ENCODE peak calls at places on chromosome 20, in nine cellular contexts. U is heart right ventricle, W is stomach, H is kidney, T is suprapubic skin, F is HCT116, D is colonic mucosa, X is right atrium auricular region, V is endodermal cell. Q is an unnamed sample.
A peak's percentile ranks its signal among the peaks of the same experiment; 100 is the strongest.

GRCh38 chr20:64188682-64189529 is 24.7 kb downstream of the MYT1 start:
- DNase-seq in U (no peak), W (no peak), H (no peak), T (no peak), F (peak; percentile 2), D (peak; percentile 24), X (no peak), V (peak; percentile 59), Q (no peak)

GRCh38 chr20:8515810-8516435 is 383.9 kb downstream of the PLCB1 start:
- DNase-seq in U (no peak), W (no peak), H (no peak), T (no peak), F (no peak), D (no peak), X (no peak), V (no peak), Q (no peak)

GRCh38 chr20:10637062-10637559 is 36.7 kb downstream of the JAG1 start:
- DNase-seq in U (no peak), W (no peak), H (peak; percentile 71), T (no peak), F (no peak), D (no peak), X (no peak), V (no peak), Q (peak; percentile 42)

GRCh38 chr20:59403261-59403961 is 103.0 kb downstream of the EDN3 start:
- DNase-seq in U (peak; percentile 52), W (peak; percentile 53), H (no peak), T (no peak), F (no peak), D (peak; percentile 62), X (no peak), V (peak; percentile 94), Q (peak; percentile 38)

GRCh38 chr20:2807019-2807418 is 6.6 kb upstream of the CPXM1 start:
- DNase-seq in U (no peak), W (no peak), H (no peak), T (peak; percentile 65), F (no peak), D (no peak), X (no peak), V (no peak), Q (no peak)

GRCh38 chr20:47502271-47502730 is 614 bp downstream of the NCOA3 start:
- DNase-seq in U (no peak), W (no peak), H (peak; percentile 78), T (no peak), F (no peak), D (peak; percentile 50), X (no peak), V (peak; percentile 66), Q (no peak)

GRCh38 chr20:54526801-54527200 is 51.4 kb downstream of the DOK5 start:
- DNase-seq in U (no peak), W (no peak), H (no peak), T (no peak), F (no peak), D (no peak), X (no peak), V (no peak), Q (no peak)

GRCh38 chr20:32577023-32577422 is 8.1 kb downstream of the NOL4L start:
- DNase-seq in U (no peak), W (no peak), H (peak; percentile 45), T (no peak), F (no peak), D (no peak), X (no peak), V (peak; percentile 68), Q (no peak)

GRCh38 chr20:44696315-44696714 is 18.9 kb upstream of the CCN5 start:
- DNase-seq in U (no peak), W (no peak), H (no peak), T (no peak), F (no peak), D (no peak), X (no peak), V (peak; percentile 51), Q (no peak)

GRCh38 chr20:2804921-2805681 is 4.7 kb upstream of the CPXM1 start:
- DNase-seq in U (no peak), W (no peak), H (no peak), T (no peak), F (no peak), D (no peak), X (no peak), V (peak; percentile 76), Q (no peak)

GRCh38 chr20:29743101-29743931 is 1514.1 kb upstream of the DEFB115 start:
- DNase-seq in U (no peak), W (no peak), H (peak; percentile 70), T (no peak), F (no peak), D (no peak), X (no peak), V (peak; percentile 12), Q (no peak)

GRCh38 chr20:8778387-8778786 is 290.5 kb upstream of the PLCB4 start:
- DNase-seq in U (no peak), W (no peak), H (no peak), T (no peak), F (no peak), D (no peak), X (no peak), V (no peak), Q (no peak)

GRCh38 chr20:3165473-3166337 is 6.0 kb upstream of the FASTKD5 start:
- DNase-seq in U (peak; percentile 76), W (no peak), H (peak; percentile 87), T (no peak), F (no peak), D (no peak), X (no peak), V (no peak), Q (peak; percentile 63)

GRCh38 chr20:38825901-38826625 is 20.6 kb downstream of the PPP1R16B start:
- DNase-seq in U (no peak), W (no peak), H (no peak), T (no peak), F (peak; percentile 15), D (no peak), X (no peak), V (peak; percentile 68), Q (no peak)

GRCh38 chr20:25720285-25720684 is 23.6 kb upstream of the ZNF337 start:
- DNase-seq in U (no peak), W (no peak), H (peak; percentile 52), T (no peak), F (no peak), D (no peak), X (no peak), V (peak; percentile 37), Q (no peak)

GRCh38 chr20:14451458-14451857 is 114.0 kb upstream of the FLRT3 start:
- DNase-seq in U (no peak), W (no peak), H (no peak), T (no peak), F (no peak), D (no peak), X (no peak), V (no peak), Q (no peak)

GRCh38 chr20:47800619-47801018 is 15.3 kb upstream of the SULF2 start:
- DNase-seq in U (no peak), W (no peak), H (no peak), T (no peak), F (no peak), D (no peak), X (no peak), V (no peak), Q (peak; percentile 50)

GRCh38 chr20:39789411-39789810 is 827.3 kb downstream of the DHX35 start:
- DNase-seq in U (no peak), W (no peak), H (no peak), T (no peak), F (no peak), D (no peak), X (no peak), V (no peak), Q (no peak)

GRCh38 chr20:4819901-4820300 is 98.2 kb downstream of the PRND start:
- DNase-seq in U (no peak), W (no peak), H (peak; percentile 23), T (peak; percentile 60), F (no peak), D (no peak), X (no peak), V (peak; percentile 20), Q (no peak)
- H3K4me1 ChIP-seq in U (peaks cover 9% of the 10 kb centered on the region), W (peaks cover 44% of the 10 kb centered on the region), H (peaks cover 3% of the 10 kb centered on the region), T (peaks cover 45% of the 10 kb centered on the region), F (peaks cover 6% of the 10 kb centered on the region), D (peaks cover 6% of the 10 kb centered on the region), X (peaks cover 36% of the 10 kb centered on the region), V (no peaks in the 10 kb centered on the region), Q (peaks cover 7% of the 10 kb centered on the region)

DNA sequence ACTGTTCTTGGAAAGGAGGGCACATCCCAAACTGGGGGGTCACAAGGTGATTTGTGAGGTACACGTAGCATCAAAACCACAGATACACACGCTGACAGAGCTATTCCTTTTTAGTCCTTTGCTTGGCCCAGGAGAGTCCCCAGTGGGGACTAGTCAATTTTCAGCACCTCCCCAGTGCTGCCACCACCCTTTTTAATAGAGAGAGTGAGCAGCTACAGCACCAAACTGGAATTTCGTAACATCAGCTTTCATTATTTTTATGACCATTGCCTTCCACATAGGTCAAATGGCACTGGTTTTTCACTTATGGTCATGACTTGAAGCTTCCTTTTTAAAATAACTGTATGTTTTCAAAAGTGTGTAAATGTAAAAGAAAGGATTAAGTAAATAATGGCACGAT is 95.4 kb downstream of the ANKRD60 start:
- DNase-seq in U (no peak), W (no peak), H (no peak), T (peak; percentile 45), F (no peak), D (no peak), X (peak; percentile 13), V (no peak), Q (no peak)
- TF ChIP-seq CTCF in U (no peak), W (no peak), H (no peak), T (no peak), F (no peak), D (no peak), X (no peak), V (no peak), Q (no peak)

DNA sequence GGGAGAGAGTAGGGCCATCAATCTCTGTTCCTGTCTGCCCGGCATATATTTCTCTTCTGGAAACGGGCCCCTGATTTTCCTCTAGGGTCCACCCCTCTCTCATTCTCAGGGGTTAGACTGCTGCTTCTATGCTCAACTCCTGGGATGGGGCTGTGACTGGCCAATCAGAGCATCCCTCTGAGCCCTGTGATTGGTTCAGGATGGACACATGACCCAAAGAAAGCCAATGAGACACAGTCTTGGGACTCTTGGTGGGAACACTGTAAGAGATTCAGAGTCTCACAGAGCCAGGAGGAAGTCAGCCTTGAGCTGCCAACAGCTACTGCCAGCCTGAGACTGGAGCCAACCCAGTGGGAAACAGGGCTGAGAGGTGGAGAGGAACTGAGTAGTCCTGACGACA is 31.1 kb upstream of the KCNB1 start:
- DNase-seq in U (no peak), W (no peak), H (no peak), T (no peak), F (no peak), D (no peak), X (no peak), V (no peak), Q (no peak)
- H3K27ac ChIP-seq in U (no peak overlapping the region), W (no peak overlapping the region), H (no peak overlapping the region), T (no peak overlapping the region), F (no peak overlapping the region), D (no peak overlapping the region), X (no peak overlapping the region), V (no peak overlapping the region), Q (no peak overlapping the region)

GRCh38 chr20:41407617-41408016 is 41.0 kb upstream of the EMILIN3 start:
- DNase-seq in U (no peak), W (no peak), H (no peak), T (no peak), F (no peak), D (no peak), X (no peak), V (no peak), Q (no peak)
- H3K4me1 ChIP-seq in U (peaks cover 44% of the 10 kb centered on the region), W (peaks cover 26% of the 10 kb centered on the region), H (no peaks in the 10 kb centered on the region), T (peaks cover 32% of the 10 kb centered on the region), F (no peaks in the 10 kb centered on the region), D (no peaks in the 10 kb centered on the region), X (peaks cover 55% of the 10 kb centered on the region), V (no peaks in the 10 kb centered on the region), Q (no peaks in the 10 kb centered on the region)